ENCODE peak calls at places on chromosomes 13 and 19, in eight cellular contexts. E is astrocyte, N is foreskin keratinocyte, K is IMR-90, W is GM10248, J is fibroblast of lung, O is choroid plexus epithelial cell, B is psoas muscle. F is an unnamed sample.

GRCh38 chr19:19649580-19649995 is 6.1 kb upstream of the GMIP start:
- DNase-seq in E (no peak), N (no peak), K (no peak), W (no peak), J (no peak), O (no peak), B (no peak), F (no peak)

GRCh38 chr13:48162182-48162581 is 67.3 kb upstream of the MED4 start:
- DNase-seq in E (no peak), N (no peak), K (no peak), W (no peak), J (no peak), O (no peak), B (no peak), F (no peak)

GRCh38 chr19:46482645-46483044 is 11.3 kb upstream of the PNMA8A start:
- DNase-seq in E (peak), N (no peak), K (peak), W (no peak), J (peak), O (no peak), B (no peak), F (no peak)

GRCh38 chr19:10006335-10006708 is 4.0 kb downstream of the COL5A3 start:
- DNase-seq in E (peak), N (no peak), K (peak), W (no peak), J (peak), O (peak), B (peak), F (no peak)

GRCh38 chr13:80083097-80083429 is 257.9 kb downstream of the SPRY2 start:
- DNase-seq in E (no peak), N (no peak), K (no peak), W (no peak), J (no peak), O (no peak), B (no peak), F (no peak)

GRCh38 chr19:37466277-37466797 is 907 bp downstream of the ZNF569 start:
- DNase-seq in E (no peak), N (no peak), K (no peak), W (no peak), J (no peak), O (no peak), B (no peak), F (no peak)

GRCh38 chr19:41411094-41411493 is 13.5 kb downstream of the BCKDHA start:
- DNase-seq in E (no peak), N (no peak), K (no peak), W (no peak), J (no peak), O (no peak), B (no peak), F (no peak)

GRCh38 chr13:43805071-43805468 is 18.3 kb upstream of the ENOX1 start:
- DNase-seq in E (peak), N (peak), K (peak), W (no peak), J (peak), O (peak), B (no peak), F (no peak)

GRCh38 chr19:8641908-8642547 is 11.6 kb downstream of the NFILZ start:
- DNase-seq in E (peak), N (peak), K (peak), W (peak), J (peak), O (peak), B (no peak), F (peak)

GRCh38 chr19:21688464-21688863 is 78.9 kb downstream of the ZNF100 start:
- DNase-seq in E (no peak), N (no peak), K (no peak), W (no peak), J (no peak), O (no peak), B (no peak), F (no peak)

GRCh38 chr19:7787141-7787540 is 24.1 kb downstream of the CLEC4M start:
- DNase-seq in E (no peak), N (no peak), K (no peak), W (no peak), J (no peak), O (no peak), B (no peak), F (no peak)

GRCh38 chr19:35977446-35978222 is 17.4 kb upstream of the SDHAF1 start:
- DNase-seq in E (no peak), N (no peak), K (no peak), W (no peak), J (no peak), O (no peak), B (no peak), F (no peak)

GRCh38 chr13:42594577-42595571 is 20.9 kb downstream of the TNFSF11 start:
- DNase-seq in E (peak), N (no peak), K (peak), W (peak), J (peak), O (peak), B (no peak), F (peak)

GRCh38 chr13:28494861-28495585 is at the start of gene FLT1:
- DNase-seq in E (no peak), N (no peak), K (peak), W (peak), J (no peak), O (no peak), B (peak), F (peak)

GRCh38 chr19:27745978-27746542 is 1466.9 kb downstream of the UQCRFS1 start:
- DNase-seq in E (no peak), N (no peak), K (no peak), W (no peak), J (no peak), O (no peak), B (no peak), F (no peak)

GRCh38 chr19:47047272-47047930 is 1.0 kb downstream of the TMEM160 start:
- DNase-seq in E (no peak), N (no peak), K (no peak), W (no peak), J (no peak), O (no peak), B (no peak), F (no peak)

GRCh38 chr19:1064661-1065605 is 2.0 kb upstream of the ARHGAP45 start:
- DNase-seq in E (peak), N (no peak), K (peak), W (peak), J (peak), O (peak), B (peak), F (peak)

GRCh38 chr13:20492641-20493040 is 33.0 kb downstream of the CRYL1 start:
- DNase-seq in E (peak), N (peak), K (peak), W (peak), J (peak), O (peak), B (no peak), F (peak)

GRCh38 chr13:68176486-68176885 is 946.4 kb upstream of the PCDH9 start:
- DNase-seq in E (peak), N (no peak), K (peak), W (no peak), J (peak), O (peak), B (no peak), F (no peak)

GRCh38 chr19:7395360-7395781 is 46.6 kb downstream of the ARHGEF18 start:
- DNase-seq in E (no peak), N (no peak), K (no peak), W (peak), J (no peak), O (peak), B (no peak), F (no peak)

GRCh38 chr13:70424928-70425327 is 316.7 kb upstream of the KLHL1 start:
- DNase-seq in E (no peak), N (no peak), K (no peak), W (no peak), J (no peak), O (no peak), B (no peak), F (no peak)

GRCh38 chr13:27336005-27336673 is 65.5 kb downstream of the RASL11A start:
- DNase-seq in E (peak), N (no peak), K (peak), W (no peak), J (peak), O (peak), B (no peak), F (no peak)

GRCh38 chr19:54287456-54287855 is 6.5 kb upstream of the LILRB2 start:
- DNase-seq in E (no peak), N (no peak), K (peak), W (no peak), J (peak), O (peak), B (no peak), F (no peak)

GRCh38 chr13:70388935-70389334 is 280.7 kb upstream of the KLHL1 start:
- DNase-seq in E (no peak), N (no peak), K (no peak), W (no peak), J (no peak), O (no peak), B (no peak), F (no peak)

GRCh38 chr19:4843647-4843965 is 12.1 kb upstream of the TICAM1 start:
- DNase-seq in E (no peak), N (no peak), K (no peak), W (no peak), J (no peak), O (no peak), B (no peak), F (no peak)

GRCh38 chr13:30158774-30159445 is 148.4 kb downstream of the KATNAL1 start:
- DNase-seq in E (peak), N (no peak), K (peak), W (no peak), J (peak), O (peak), B (no peak), F (no peak)

GRCh38 chr19:35261356-35262100 is 7.2 kb upstream of the USF2 start:
- DNase-seq in E (no peak), N (no peak), K (no peak), W (peak), J (no peak), O (no peak), B (peak), F (no peak)

GRCh38 chr13:42907745-42908144 is 84.3 kb downstream of the EPSTI1 start:
- DNase-seq in E (no peak), N (no peak), K (no peak), W (no peak), J (no peak), O (no peak), B (no peak), F (no peak)

GRCh38 chr13:42990147-42990990 is 1.7 kb downstream of the EPSTI1 start:
- DNase-seq in E (no peak), N (no peak), K (peak), W (peak), J (peak), O (peak), B (no peak), F (peak)

GRCh38 chr13:63107163-63107935 is 1691.7 kb upstream of the PCDH20 start:
- DNase-seq in E (peak), N (peak), K (peak), W (no peak), J (peak), O (peak), B (no peak), F (no peak)

GRCh38 chr13:84400711-84401110 is 518.4 kb upstream of the SLITRK1 start:
- DNase-seq in E (peak), N (peak), K (peak), W (no peak), J (peak), O (peak), B (no peak), F (no peak)

GRCh38 chr19:1975081-1975480 is 34.1 kb downstream of the CSNK1G2 start:
- DNase-seq in E (peak), N (no peak), K (peak), W (no peak), J (peak), O (no peak), B (no peak), F (no peak)

DNA sequence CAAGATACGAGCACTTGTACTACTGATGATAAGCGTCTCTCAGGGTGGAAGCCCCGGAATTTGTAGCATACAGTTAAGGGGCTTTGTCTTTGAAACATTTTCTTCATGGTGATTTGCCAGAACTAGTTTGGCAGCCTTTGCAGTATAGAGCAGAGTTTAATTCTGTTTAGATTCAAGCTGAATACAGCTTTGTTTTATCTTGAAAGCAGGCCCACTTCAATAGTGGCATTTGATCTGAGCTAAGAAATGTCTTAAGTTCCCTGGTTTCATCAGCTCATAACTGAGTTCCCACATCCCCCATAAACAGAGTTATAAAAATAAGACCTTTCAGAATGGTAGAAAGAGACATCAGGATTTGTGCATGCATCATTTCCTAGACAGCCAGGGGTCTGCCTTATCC is 125.9 kb downstream of the MIPEP start:
- DNase-seq in E (no peak), N (no peak), K (no peak), W (no peak), J (peak), O (no peak), B (no peak), F (no peak)
- TF ChIP-seq CTCF in E (no peak), N (no peak), K (no peak), W (no peak), J (no peak), O (no peak), B (no peak), F (no peak)

DNA sequence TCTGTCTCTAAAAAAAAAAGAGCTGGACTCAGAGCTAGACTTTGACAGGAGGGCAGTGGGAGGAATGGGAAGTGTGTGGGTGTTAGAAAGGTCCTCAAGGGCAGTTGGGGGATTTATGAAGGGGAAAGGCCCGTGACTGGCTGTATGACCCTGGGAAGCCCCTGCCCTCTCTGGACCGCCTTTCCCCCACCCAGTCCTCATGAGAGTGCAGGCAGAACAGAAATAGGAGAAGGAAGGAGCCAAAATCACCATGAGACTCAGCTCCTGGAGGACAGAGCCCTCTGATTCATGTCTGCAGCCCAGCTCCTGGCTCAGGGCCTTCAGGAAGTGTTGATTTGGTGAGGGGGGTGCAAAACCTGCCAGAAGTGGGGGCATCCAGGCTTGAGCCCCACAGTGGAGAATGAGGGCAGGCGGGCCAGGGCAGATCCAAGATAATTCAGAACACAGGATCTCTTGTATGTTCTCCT is 8.7 kb upstream of the SMG9 start:
- DNase-seq in E (peak), N (no peak), K (peak), W (no peak), J (no peak), O (peak), B (no peak), F (no peak)
- TF ChIP-seq CTCF in E (no peak), N (no peak), K (no peak), W (no peak), J (no peak), O (no peak), B (no peak), F (no peak)

GRCh38 chr19:33134571-33135041 is 2.7 kb downstream of the WDR88 start:
- DNase-seq in E (no peak), N (no peak), K (no peak), W (peak), J (no peak), O (no peak), B (no peak), F (peak)
- TF ChIP-seq CTCF in E (no peak), N (no peak), K (no peak), W (no peak), J (no peak), O (no peak), B (no peak), F (no peak)

GRCh38 chr13:103903790-103904189 is 837.6 kb upstream of the SLC10A2 start:
- DNase-seq in E (no peak), N (no peak), K (no peak), W (no peak), J (no peak), O (no peak), B (no peak), F (no peak)

GRCh38 chr13:103895835-103896520 is 829.8 kb upstream of the SLC10A2 start:
- DNase-seq in E (no peak), N (no peak), K (no peak), W (no peak), J (no peak), O (no peak), B (no peak), F (no peak)

GRCh38 chr13:103898481-103898880 is 832.3 kb upstream of the SLC10A2 start:
- DNase-seq in E (no peak), N (no peak), K (no peak), W (no peak), J (no peak), O (no peak), B (no peak), F (no peak)
- TF ChIP-seq CTCF in E (no peak), N (no peak), K (no peak), W (no peak), J (no peak), O (no peak), B (no peak), F (no peak)

GRCh38 chr19:13007292-13008045 is 12.2 kb downstream of the NFIX start:
- DNase-seq in E (no peak), N (no peak), K (no peak), W (no peak), J (peak), O (no peak), B (peak), F (peak)
- TF ChIP-seq CTCF in E (no peak), N (no peak), K (no peak), W (no peak), J (no peak), O (no peak), B (no peak), F (no peak)

GRCh38 chr13:33263484-33263883 is 22.1 kb downstream of the STARD13 start:
- DNase-seq in E (no peak), N (no peak), K (no peak), W (no peak), J (no peak), O (no peak), B (no peak), F (no peak)

GRCh38 chr13:33263976-33264619 is 21.5 kb downstream of the STARD13 start:
- DNase-seq in E (no peak), N (no peak), K (no peak), W (no peak), J (no peak), O (no peak), B (no peak), F (no peak)

GRCh38 chr13:33262069-33262487 is 23.5 kb downstream of the STARD13 start:
- DNase-seq in E (peak), N (peak), K (peak), W (no peak), J (no peak), O (no peak), B (no peak), F (no peak)

GRCh38 chr13:33262554-33262953 is 23.0 kb downstream of the STARD13 start:
- DNase-seq in E (no peak), N (no peak), K (no peak), W (no peak), J (no peak), O (no peak), B (no peak), F (no peak)

DNA sequence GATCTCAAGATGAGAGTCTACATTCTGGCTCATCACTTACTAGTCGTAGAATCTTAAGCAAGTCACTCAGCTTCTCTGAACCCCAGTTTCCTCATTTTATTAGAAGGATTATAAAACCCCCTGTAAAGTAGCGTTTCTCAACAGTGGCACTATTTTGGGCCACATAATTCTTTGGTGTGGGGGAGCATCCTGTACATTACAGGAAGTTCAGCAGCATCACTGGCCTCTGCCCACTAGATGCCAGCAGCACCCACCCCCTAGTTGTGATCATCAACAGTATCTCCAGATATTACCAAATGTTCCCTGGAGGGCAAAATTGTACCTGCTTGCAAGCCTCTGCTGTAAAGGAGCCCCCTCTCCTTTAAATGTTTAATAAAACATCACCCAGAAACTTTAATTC is 22.6 kb downstream of the STARD13 start:
- DNase-seq in E (no peak), N (no peak), K (no peak), W (no peak), J (no peak), O (no peak), B (no peak), F (no peak)
- TF ChIP-seq CTCF in E (no peak), N (peak), K (peak), W (no peak), J (no peak), O (peak), B (no peak), F (peak)

GRCh38 chr19:29804493-29804892 is 7.3 kb upstream of the CCNE1 start:
- DNase-seq in E (no peak), N (no peak), K (no peak), W (peak), J (no peak), O (no peak), B (no peak), F (peak)
- TF ChIP-seq CTCF in E (no peak), N (no peak), K (no peak), W (no peak), J (no peak), O (no peak), B (no peak), F (no peak)

GRCh38 chr13:39877134-39877533 is 221.7 kb downstream of the COG6 start:
- DNase-seq in E (no peak), N (no peak), K (no peak), W (no peak), J (no peak), O (no peak), B (no peak), F (no peak)

GRCh38 chr13:39875583-39875982 is 220.1 kb downstream of the COG6 start:
- DNase-seq in E (no peak), N (no peak), K (peak), W (no peak), J (no peak), O (no peak), B (no peak), F (no peak)

GRCh38 chr13:39876258-39876657 is 220.8 kb downstream of the COG6 start:
- DNase-seq in E (peak), N (peak), K (peak), W (no peak), J (peak), O (peak), B (no peak), F (no peak)

GRCh38 chr13:39874331-39875055 is 219.0 kb downstream of the COG6 start:
- DNase-seq in E (no peak), N (no peak), K (no peak), W (no peak), J (no peak), O (no peak), B (no peak), F (no peak)

GRCh38 chr13:39875111-39875510 is 219.6 kb downstream of the COG6 start:
- DNase-seq in E (no peak), N (no peak), K (no peak), W (no peak), J (no peak), O (no peak), B (no peak), F (no peak)
- TF ChIP-seq CTCF in E (no peak), N (no peak), K (no peak), W (no peak), J (no peak), O (no peak), B (no peak), F (no peak)

GRCh38 chr19:29741776-29742175 is 26.7 kb upstream of the C19orf12 start:
- DNase-seq in E (no peak), N (no peak), K (no peak), W (no peak), J (no peak), O (no peak), B (no peak), F (no peak)

GRCh38 chr19:29741226-29741625 is 26.2 kb upstream of the C19orf12 start:
- DNase-seq in E (no peak), N (no peak), K (no peak), W (no peak), J (no peak), O (no peak), B (no peak), F (no peak)

GRCh38 chr19:29743681-29744080 is 28.6 kb upstream of the C19orf12 start:
- DNase-seq in E (no peak), N (no peak), K (no peak), W (no peak), J (no peak), O (no peak), B (no peak), F (no peak)

GRCh38 chr19:29748996-29749395 is 33.9 kb upstream of the C19orf12 start:
- DNase-seq in E (no peak), N (no peak), K (no peak), W (no peak), J (no peak), O (no peak), B (no peak), F (no peak)

DNA sequence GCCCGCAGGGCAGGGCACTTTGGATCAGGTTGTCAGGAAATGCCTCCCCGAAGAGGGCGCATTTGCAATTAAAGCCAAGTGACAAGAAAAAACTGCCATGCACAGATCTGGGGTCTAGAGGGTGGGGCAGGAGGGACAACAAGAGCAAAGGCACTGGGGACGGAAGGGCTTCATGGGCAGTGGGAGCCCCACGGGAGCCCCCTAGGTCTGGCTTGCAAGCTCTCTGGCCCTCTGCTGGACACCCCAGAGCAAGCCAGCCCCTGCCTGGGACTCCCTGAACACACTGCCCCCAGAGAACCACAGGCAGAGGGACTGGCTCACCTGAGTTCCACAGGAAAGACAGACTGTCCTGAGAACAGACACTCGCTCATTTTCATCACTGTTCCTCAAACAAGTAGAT is 30.2 kb upstream of the C19orf12 start:
- DNase-seq in E (no peak), N (no peak), K (no peak), W (no peak), J (no peak), O (peak), B (no peak), F (no peak)
- TF ChIP-seq CTCF in E (no peak), N (no peak), K (no peak), W (no peak), J (peak), O (peak), B (no peak), F (no peak)

F was measured in GM13977.